ENCODE peak calls at places on chromosome 2, in five cellular contexts. U, T, X, G and D are unnamed samples.

GRCh38 chr2:219228745-219229374 is 576 bp downstream of the ATG9A start:
- DNase-seq in U (no peak), T (no peak), X (peak), G (peak), D (no peak)

GRCh38 chr2:179141206-179141605 is 91.3 kb upstream of the CCDC141 start:
- DNase-seq in U (no peak), T (no peak), X (no peak), G (peak), D (no peak)

GRCh38 chr2:113894156-113894743 is 4.4 kb downstream of the ACTR3 start:
- DNase-seq in U (no peak), T (no peak), X (peak), G (peak), D (no peak)

GRCh38 chr2:72115361-72116080 is 32.1 kb downstream of the CYP26B1 start:
- DNase-seq in U (no peak), T (peak), X (no peak), G (peak), D (no peak)

GRCh38 chr2:144624451-144624850 is 104.5 kb upstream of the ZEB2 start:
- DNase-seq in U (no peak), T (no peak), X (no peak), G (no peak), D (no peak)

GRCh38 chr2:24365826-24366225 is 5.5 kb upstream of the ITSN2 start:
- DNase-seq in U (no peak), T (no peak), X (no peak), G (no peak), D (no peak)

GRCh38 chr2:140356697-140357096 is 1576.5 kb upstream of the NXPH2 start:
- DNase-seq in U (no peak), T (no peak), X (no peak), G (no peak), D (no peak)

GRCh38 chr2:241156997-241157441 is 6.8 kb downstream of the PPP1R7 start:
- DNase-seq in U (no peak), T (no peak), X (no peak), G (no peak), D (no peak)

GRCh38 chr2:127675335-127676261 is at the start of gene LIMS2:
- DNase-seq in U (no peak), T (no peak), X (no peak), G (peak), D (no peak)

GRCh38 chr2:10517351-10518043 is 69.4 kb upstream of the ODC1 start:
- DNase-seq in U (no peak), T (no peak), X (no peak), G (no peak), D (no peak)

GRCh38 chr2:1517786-1518500 is 104.7 kb downstream of the TPO start:
- DNase-seq in U (no peak), T (no peak), X (no peak), G (no peak), D (no peak)

GRCh38 chr2:177118636-177119035 is 94.0 kb upstream of the HNRNPA3 start:
- DNase-seq in U (no peak), T (no peak), X (no peak), G (no peak), D (no peak)

GRCh38 chr2:23547725-23548124 is 162.7 kb downstream of the KLHL29 start:
- DNase-seq in U (no peak), T (no peak), X (no peak), G (no peak), D (no peak)

GRCh38 chr2:190360561-190360960 is 17.2 kb downstream of the INPP1 start:
- DNase-seq in U (no peak), T (no peak), X (no peak), G (no peak), D (no peak)

GRCh38 chr2:65382776-65383357 is 49.5 kb downstream of the SPRED2 start:
- DNase-seq in U (no peak), T (peak), X (peak), G (peak), D (no peak)

GRCh38 chr2:129056309-129056958 is 737.8 kb upstream of the HS6ST1 start:
- DNase-seq in U (no peak), T (no peak), X (no peak), G (no peak), D (peak)

GRCh38 chr2:119011162-119011909 is 69.3 kb downstream of the MARCO start:
- DNase-seq in U (peak), T (no peak), X (peak), G (peak), D (no peak)

GRCh38 chr2:111707700-111708099 is 176.3 kb downstream of the ANAPC1 start:
- DNase-seq in U (no peak), T (no peak), X (no peak), G (no peak), D (no peak)

GRCh38 chr2:113818382-113818951 is 62.0 kb upstream of the SLC35F5 start:
- DNase-seq in U (peak), T (no peak), X (peak), G (peak), D (no peak)

GRCh38 chr2:47772343-47772742 is 10.6 kb upstream of the MSH6 start:
- DNase-seq in U (no peak), T (no peak), X (no peak), G (no peak), D (no peak)

GRCh38 chr2:47769318-47769717 is 13.6 kb upstream of the MSH6 start:
- DNase-seq in U (no peak), T (no peak), X (no peak), G (no peak), D (no peak)

GRCh38 chr2:47767497-47767844 is 15.5 kb upstream of the MSH6 start:
- DNase-seq in U (no peak), T (no peak), X (no peak), G (no peak), D (peak)

GRCh38 chr2:47771211-47771610 is 11.7 kb upstream of the MSH6 start:
- DNase-seq in U (no peak), T (no peak), X (peak), G (peak), D (peak)

DNA sequence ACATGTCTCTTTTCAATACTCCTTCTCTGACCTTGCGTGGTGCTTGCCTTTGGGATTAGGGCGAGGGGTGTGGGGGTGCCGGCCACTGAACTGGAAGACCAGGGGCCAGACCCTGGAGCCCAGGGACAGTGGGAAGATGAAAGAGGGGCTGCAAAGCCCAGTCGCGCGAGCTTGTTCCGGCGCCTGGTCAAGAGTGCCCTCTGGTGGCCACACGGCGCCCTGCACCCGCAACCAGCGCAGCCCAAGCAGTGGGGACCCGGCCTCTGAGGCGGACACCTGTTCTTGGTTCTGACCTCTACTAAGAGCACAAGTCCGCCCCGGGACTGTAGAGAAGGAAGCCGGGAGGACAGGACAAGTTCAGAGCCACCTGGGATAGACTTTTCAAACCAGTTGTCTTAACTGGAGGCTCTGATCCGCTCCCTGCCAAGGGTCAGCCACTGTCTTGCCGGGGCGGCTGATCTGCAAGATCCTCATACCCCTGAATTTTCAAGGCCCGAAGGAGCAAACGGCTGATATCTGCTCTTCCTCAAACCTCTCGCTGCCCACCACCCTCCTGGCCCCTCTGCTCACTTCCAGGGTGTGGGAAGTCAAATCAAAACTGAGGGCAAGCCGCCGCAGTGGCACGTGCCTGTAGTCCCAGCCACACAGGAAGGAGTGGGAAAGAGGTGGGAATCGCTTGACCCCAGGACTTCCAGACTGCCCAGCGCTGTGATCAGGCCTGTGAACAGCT is 14.9 kb upstream of the MSH6 start:
- DNase-seq in U (peak), T (peak), X (peak), G (peak), D (peak)
- H3K9ac ChIP-seq in U (no peak), T (no peak), X (no peak), G (no peak), D (peak)

GRCh38 chr2:134385195-134385594 is 131.3 kb downstream of the MGAT5 start:
- DNase-seq in U (no peak), T (no peak), X (no peak), G (no peak), D (no peak)

GRCh38 chr2:134386321-134386720 is 132.4 kb downstream of the MGAT5 start:
- DNase-seq in U (no peak), T (no peak), X (no peak), G (no peak), D (peak)

GRCh38 chr2:134379722-134380121 is 125.8 kb downstream of the MGAT5 start:
- DNase-seq in U (no peak), T (no peak), X (no peak), G (no peak), D (no peak)

GRCh38 chr2:134381141-134381540 is 127.3 kb downstream of the MGAT5 start:
- DNase-seq in U (no peak), T (no peak), X (no peak), G (no peak), D (no peak)

GRCh38 chr2:134384131-134384530 is 130.3 kb downstream of the MGAT5 start:
- DNase-seq in U (no peak), T (no peak), X (no peak), G (no peak), D (no peak)
- H3K4me3 ChIP-seq in U (no peak), T (no peak), X (no peak), G (no peak), D (no peak)

GRCh38 chr2:55116598-55116964 is 66.3 kb upstream of the RTN4 start:
- DNase-seq in U (no peak), T (no peak), X (no peak), G (no peak), D (no peak)

GRCh38 chr2:55120634-55121359 is 70.5 kb upstream of the RTN4 start:
- DNase-seq in U (no peak), T (no peak), X (peak), G (peak), D (no peak)

GRCh38 chr2:55118643-55119065 is 68.4 kb upstream of the RTN4 start:
- DNase-seq in U (no peak), T (no peak), X (no peak), G (no peak), D (peak)

GRCh38 chr2:55116966-55117365 is 66.7 kb upstream of the RTN4 start:
- DNase-seq in U (no peak), T (no peak), X (no peak), G (no peak), D (no peak)

GRCh38 chr2:55119711-55120487 is 69.6 kb upstream of the RTN4 start:
- DNase-seq in U (no peak), T (no peak), X (no peak), G (peak), D (no peak)
- H3K9ac ChIP-seq in U (no peak), T (peak), X (peak), G (peak), D (peak)

GRCh38 chr2:213199871-213200270 is 48.5 kb upstream of the IKZF2 start:
- DNase-seq in U (no peak), T (no peak), X (no peak), G (peak), D (no peak)

GRCh38 chr2:213202006-213202405 is 50.6 kb upstream of the IKZF2 start:
- DNase-seq in U (no peak), T (no peak), X (no peak), G (no peak), D (no peak)
- H3K4me3 ChIP-seq in U (no peak), T (no peak), X (no peak), G (no peak), D (no peak)